ENCODE peak calls at places on chromosome 13, in ten cellular contexts. A is pancreas, Q is ovary, B is MM.1S, K is left lung, X is lung, G is cardiac muscle cell, H is A549, C is A673, Z is thoracic aorta. L is an unnamed sample. For H3K4me1, the result is how much of the 10 kb centered on the place peaks cover.

GRCh38 chr13:23378009-23378632 is 55.4 kb downstream of the SACS start:
- DNase-seq in G (no peak), C (peak), X (no peak), H (peak), A (no peak), Z (peak), B (peak), Q (no peak), K (no peak), L (no peak)

GRCh38 chr13:81017525-81018152 is 676.7 kb upstream of the SPRY2 start:
- DNase-seq in X (no peak), A (no peak), Q (no peak), B (peak), H (peak), K (no peak), Z (no peak), C (peak), G (peak), L (no peak)

GRCh38 chr13:114109646-114110045 is 22.8 kb downstream of the RASA3 start:
- DNase-seq in Q (no peak), X (no peak), K (peak), Z (no peak), A (peak), B (peak), H (no peak), C (no peak), G (no peak), L (peak)

GRCh38 chr13:42367836-42368235 is 95.9 kb downstream of the AKAP11 start:
- DNase-seq in H (no peak), A (no peak), B (no peak), G (no peak), X (no peak), C (no peak), Z (no peak), Q (no peak), K (no peak), L (no peak)

GRCh38 chr13:42275098-42275471 is 3.1 kb downstream of the AKAP11 start:
- DNase-seq in Z (no peak), Q (no peak), C (no peak), K (no peak), X (no peak), H (no peak), A (no peak), B (peak), G (no peak), L (no peak)

GRCh38 chr13:38496956-38497355 is 147.3 kb downstream of the UFM1 start:
- DNase-seq in G (no peak), H (no peak), C (no peak), X (no peak), K (no peak), Z (no peak), B (no peak), A (no peak), Q (no peak), L (no peak)

GRCh38 chr13:27125357-27126282 is 46.0 kb downstream of the USP12 start:
- DNase-seq in A (no peak), C (no peak), B (no peak), X (no peak), H (no peak), Z (no peak), K (no peak), Q (no peak), G (peak), L (no peak)

GRCh38 chr13:53238241-53238640 is 209.6 kb downstream of the OLFM4 start:
- DNase-seq in H (no peak), X (no peak), K (no peak), C (peak), B (no peak), Q (no peak), Z (no peak), G (peak), A (no peak), L (no peak)

GRCh38 chr13:99542788-99543406 is 41.6 kb downstream of the TM9SF2 start:
- DNase-seq in X (no peak), C (no peak), K (no peak), Z (no peak), G (no peak), B (no peak), Q (no peak), A (no peak), H (no peak), L (no peak)

GRCh38 chr13:22082437-22083100 is 411.7 kb downstream of the FGF9 start:
- DNase-seq in C (no peak), Q (no peak), X (no peak), H (no peak), G (no peak), B (no peak), Z (no peak), K (no peak), A (no peak), L (no peak)

GRCh38 chr13:95226932-95227718 is 74.1 kb downstream of the ABCC4 start:
- DNase-seq in A (no peak), B (peak), H (no peak), K (no peak), Z (no peak), X (no peak), Q (no peak), C (no peak), G (no peak), L (no peak)

GRCh38 chr13:84606616-84607015 is 724.3 kb upstream of the SLITRK1 start:
- DNase-seq in B (no peak), K (no peak), G (no peak), A (no peak), Z (no peak), C (no peak), H (no peak), X (no peak), Q (no peak), L (no peak)

GRCh38 chr13:51249767-51250741 is 27.9 kb downstream of the FAM124A start:
- DNase-seq in A (no peak), X (no peak), K (no peak), H (no peak), Z (no peak), B (no peak), C (no peak), Q (no peak), G (no peak), L (no peak)

GRCh38 chr13:76992548-76993001 is 694 bp downstream of the CLN5 start:
- DNase-seq in K (no peak), B (peak), A (peak), Z (no peak), Q (peak), X (no peak), H (peak), C (no peak), G (peak), L (no peak)

GRCh38 chr13:75803982-75804381 is 167.9 kb downstream of the LMO7 start:
- DNase-seq in C (no peak), A (no peak), B (no peak), H (no peak), X (no peak), Q (no peak), K (no peak), G (peak), Z (no peak), L (no peak)

GRCh38 chr13:51674276-51674675 is 90.0 kb downstream of the WDFY2 start:
- DNase-seq in X (peak), Q (no peak), C (no peak), Z (no peak), K (peak), A (peak), H (no peak), B (no peak), G (no peak), L (no peak)

GRCh38 chr13:97948041-97948440 is 5.4 kb upstream of the IPO5 start:
- DNase-seq in Z (no peak), C (no peak), G (no peak), B (no peak), K (no peak), A (no peak), Q (no peak), H (no peak), X (no peak), L (no peak)

GRCh38 chr13:97004886-97005285 is 10.6 kb upstream of the OXGR1 start:
- DNase-seq in A (no peak), Q (no peak), X (no peak), G (no peak), H (no peak), K (no peak), Z (no peak), B (no peak), C (no peak), L (no peak)

GRCh38 chr13:93304868-93305613 is 78.4 kb downstream of the GPC6 start:
- DNase-seq in X (no peak), Q (no peak), Z (no peak), G (no peak), K (no peak), C (no peak), B (no peak), A (no peak), H (no peak), L (no peak)

GRCh38 chr13:51034906-51035305 is 76.2 kb downstream of the C13orf42 start:
- DNase-seq in A (no peak), H (no peak), B (no peak), Z (no peak), K (no peak), G (no peak), C (no peak), X (no peak), Q (no peak), L (no peak)

GRCh38 chr13:76972430-76972829 is 19.5 kb upstream of the CLN5 start:
- DNase-seq in C (no peak), Z (no peak), Q (peak), X (no peak), K (no peak), A (no peak), H (no peak), B (no peak), G (peak), L (no peak)

GRCh38 chr13:84137292-84137691 is 255.0 kb upstream of the SLITRK1 start:
- DNase-seq in G (no peak), A (no peak), X (no peak), Q (no peak), H (no peak), K (no peak), C (no peak), B (peak), Z (no peak), L (no peak)

GRCh38 chr13:36806102-36806501 is 12.9 kb upstream of the RFXAP start:
- DNase-seq in H (no peak), Z (no peak), K (no peak), X (no peak), B (no peak), C (no peak), Q (no peak), G (no peak), A (no peak), L (no peak)

GRCh38 chr13:51981355-51981754 is 29.9 kb downstream of the ATP7B start:
- DNase-seq in H (no peak), B (no peak), G (peak), Q (no peak), X (no peak), A (no peak), Z (no peak), C (no peak), K (no peak), L (no peak)

GRCh38 chr13:33262069-33262487 is 23.5 kb downstream of the STARD13 start:
- DNase-seq in Z (no peak), H (no peak), Q (no peak), B (no peak), X (no peak), G (no peak), C (no peak), K (no peak), A (no peak), L (no peak)

GRCh38 chr13:43411741-43412140 is 375.0 kb downstream of the ENOX1 start:
- DNase-seq in X (no peak), K (no peak), Z (no peak), H (no peak), Q (peak), B (no peak), G (no peak), A (no peak), C (no peak), L (peak)

GRCh38 chr13:27868639-27869435 is 51.0 kb upstream of the PDX1 start:
- DNase-seq in A (no peak), Z (no peak), G (peak), X (no peak), Q (no peak), C (peak), B (peak), K (no peak), H (peak), L (no peak)

GRCh38 chr13:66329988-66330429 is 900.1 kb downstream of the PCDH9 start:
- DNase-seq in G (no peak), B (peak), Q (no peak), Z (no peak), C (peak), K (no peak), A (no peak), X (no peak), H (no peak), L (no peak)

GRCh38 chr13:50521191-50521590 is 322.3 kb downstream of the DLEU7 start:
- DNase-seq in K (no peak), Z (no peak), A (no peak), B (no peak), Q (no peak), C (no peak), G (no peak), X (no peak), H (no peak), L (no peak)

GRCh38 chr13:51874651-51875050 is 12.9 kb downstream of the CCDC70 start:
- DNase-seq in G (no peak), Z (no peak), B (no peak), H (no peak), Q (no peak), X (no peak), A (no peak), K (no peak), C (no peak), L (no peak)

GRCh38 chr13:27006519-27007161 is 165.0 kb downstream of the USP12 start:
- DNase-seq in G (peak), Z (no peak), K (peak), C (peak), H (no peak), Q (no peak), A (peak), B (no peak), X (peak), L (no peak)

GRCh38 chr13:84983321-84983720 is 815.9 kb downstream of the SLITRK6 start:
- DNase-seq in G (no peak), B (no peak), K (no peak), Z (no peak), H (no peak), Q (no peak), C (no peak), X (no peak), A (no peak), L (no peak)

GRCh38 chr13:34044041-34044440 is 226.1 kb downstream of the RFC3 start:
- DNase-seq in A (no peak), Q (no peak), C (no peak), X (no peak), K (no peak), Z (no peak), H (no peak), G (no peak), B (no peak), L (no peak)

GRCh38 chr13:99151516-99151915 is 49.1 kb upstream of the UBAC2 start:
- DNase-seq in X (no peak), Z (no peak), H (peak), K (no peak), C (no peak), G (no peak), A (no peak), B (peak), Q (no peak), L (no peak)

GRCh38 chr13:25943666-25944065 is 108.2 kb downstream of the SHISA2 start:
- DNase-seq in G (no peak), C (peak), B (no peak), A (no peak), K (no peak), Q (no peak), X (no peak), Z (no peak), H (no peak), L (no peak)

GRCh38 chr13:96984061-96984508 is 10.2 kb downstream of the OXGR1 start:
- DNase-seq in G (peak), Q (no peak), B (peak), K (no peak), A (peak), H (no peak), X (peak), C (peak), Z (no peak), L (no peak)

GRCh38 chr13:77235456-77236022 is 91.4 kb downstream of the MYCBP2 start:
- DNase-seq in B (no peak), G (no peak), Q (no peak), K (no peak), H (no peak), X (no peak), C (no peak), Z (no peak), A (no peak), L (no peak)

GRCh38 chr13:25375727-25376358 is 4.1 kb downstream of the ATP8A2 start:
- DNase-seq in Q (no peak), Z (no peak), C (peak), X (peak), H (peak), B (peak), K (no peak), G (peak), A (no peak), L (no peak)

GRCh38 chr13:87376081-87376480 is 295.1 kb upstream of the SLITRK5 start:
- DNase-seq in G (no peak), Z (no peak), K (no peak), B (no peak), H (no peak), Q (no peak), C (peak), A (no peak), X (no peak), L (no peak)

GRCh38 chr13:48730971-48731658 is 77.4 kb downstream of the CYSLTR2 start:
- DNase-seq in G (no peak), Q (no peak), H (no peak), X (no peak), B (no peak), C (peak), K (no peak), Z (no peak), A (no peak), L (no peak)

GRCh38 chr13:90493667-90494066 is 853.8 kb upstream of the MIR17HG start:
- DNase-seq in C (no peak), A (no peak), G (no peak), X (no peak), K (no peak), Z (no peak), Q (no peak), H (no peak), B (no peak), L (no peak)

GRCh38 chr13:90498816-90499215 is 848.7 kb upstream of the MIR17HG start:
- DNase-seq in G (no peak), C (no peak), X (no peak), B (no peak), K (no peak), A (no peak), Q (no peak), Z (no peak), H (no peak), L (no peak)

GRCh38 chr13:90498096-90498495 is 849.4 kb upstream of the MIR17HG start:
- DNase-seq in G (no peak), Z (no peak), B (no peak), K (no peak), X (no peak), H (no peak), A (no peak), C (no peak), Q (no peak), L (no peak)

DNA sequence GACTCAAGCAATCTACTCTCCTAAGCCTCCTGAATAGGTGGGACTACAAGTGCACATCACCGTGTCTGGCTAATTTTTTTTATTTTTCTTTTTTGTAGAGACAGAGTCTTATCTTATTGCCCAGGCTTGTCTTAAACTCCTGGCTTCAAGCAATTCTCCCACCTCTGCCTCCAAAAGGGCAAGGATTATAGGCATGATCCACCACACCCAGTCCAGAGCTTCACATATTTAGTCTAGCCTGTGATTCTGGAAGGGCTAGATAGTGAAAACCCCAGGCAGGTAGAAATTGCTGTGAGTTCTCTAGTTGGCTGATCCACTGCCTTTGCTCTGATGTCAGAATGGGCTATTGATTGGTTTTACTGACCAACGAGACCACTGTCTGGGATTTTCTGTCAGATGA is 854.6 kb upstream of the MIR17HG start:
- DNase-seq in K (no peak), Q (no peak), B (no peak), X (no peak), A (no peak), Z (no peak), G (no peak), C (no peak), H (no peak), L (no peak)
- H3K4me1 ChIP-seq in K (under half), Q (under half), B (under half), X (under half), A (under half), Z (under half), G (under half), C (under half), H (under half), L (under half)

GRCh38 chr13:110306960-110307696 is at the start of the genes COL4A1 and COL4A2:
- DNase-seq in Z (no peak), C (peak), B (no peak), G (peak), Q (peak), A (peak), X (peak), H (peak), K (no peak), L (peak)
- TF ChIP-seq CTCF in Z (no peak), C (no peak), B (no peak), G (no peak), Q (peak), A (no peak), X (no peak), H (peak), K (no peak), L (no peak)

DNA sequence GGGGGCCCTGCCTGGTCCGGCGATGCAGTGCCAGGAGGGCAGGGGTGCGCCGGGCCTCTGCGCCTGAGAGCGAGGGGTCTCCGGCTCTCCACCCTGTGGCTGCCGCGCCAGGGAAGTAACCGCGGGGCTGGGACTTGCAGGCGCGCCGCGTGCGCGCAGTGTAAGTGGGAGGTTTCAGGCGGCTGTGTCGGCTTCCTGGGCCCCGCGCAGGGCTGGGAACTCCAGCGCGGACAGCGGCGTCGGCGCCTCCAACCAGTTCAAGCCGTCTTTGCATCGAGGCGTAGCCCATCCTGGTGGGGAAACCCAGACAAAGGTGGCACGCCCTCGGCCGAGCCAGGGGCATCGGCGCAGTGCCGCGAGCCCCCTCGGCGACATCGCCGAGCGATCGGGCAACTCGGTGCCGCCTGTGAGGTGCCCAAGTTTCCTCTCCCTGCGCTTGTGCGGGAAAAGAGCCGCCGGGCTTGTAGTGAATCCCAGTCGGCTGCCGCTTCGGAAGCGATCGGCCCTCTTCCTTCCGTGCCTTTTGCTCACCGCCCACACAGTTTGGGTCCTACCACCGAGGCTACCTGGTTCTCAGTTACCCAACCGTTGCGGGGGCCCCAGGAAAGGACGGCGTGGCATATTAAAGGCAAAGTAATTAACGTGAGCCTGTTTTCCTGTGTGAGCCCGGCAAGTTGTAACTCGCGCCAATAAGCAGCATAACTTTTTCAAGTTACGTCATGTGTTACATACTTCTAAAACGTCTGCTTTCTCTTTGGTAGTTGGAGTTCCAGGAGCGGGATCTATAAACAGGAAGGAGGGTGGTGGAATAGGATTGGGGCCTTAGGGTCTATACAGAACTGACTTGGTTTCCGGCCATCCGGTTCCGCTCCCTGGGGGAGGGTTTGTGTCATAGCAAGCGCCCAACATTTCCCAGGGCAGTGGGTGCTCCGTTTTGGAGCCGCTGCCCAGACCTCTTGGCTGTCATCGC is 1.2 kb downstream of the LRCH1 start:
- DNase-seq in X (peak), G (peak), Z (peak), C (peak), K (peak), A (peak), B (peak), Q (peak), H (peak), L (peak)
- H3K27ac ChIP-seq in X (peak), G (peak), Z (peak), C (peak), K (peak), A (peak), B (peak), Q (peak), H (peak), L (peak)

GRCh38 chr13:59687028-59687427 is 476.7 kb downstream of the DIAPH3 start:
- DNase-seq in X (no peak), C (peak), G (no peak), Z (no peak), B (no peak), K (no peak), H (no peak), Q (no peak), A (no peak), L (no peak)

GRCh38 chr13:59679239-59679638 is 484.5 kb downstream of the DIAPH3 start:
- DNase-seq in A (no peak), Z (no peak), K (no peak), Q (no peak), G (no peak), X (no peak), H (no peak), C (peak), B (no peak), L (no peak)

GRCh38 chr13:59681630-59682311 is 482.0 kb downstream of the DIAPH3 start:
- DNase-seq in A (no peak), G (no peak), B (no peak), X (no peak), K (no peak), H (no peak), Z (no peak), Q (no peak), C (no peak), L (no peak)

GRCh38 chr13:59680429-59681024 is 483.2 kb downstream of the DIAPH3 start:
- DNase-seq in Z (no peak), B (peak), Q (no peak), G (peak), X (no peak), H (peak), C (peak), K (no peak), A (no peak), L (no peak)

GRCh38 chr13:59684105-59684504 is 479.6 kb downstream of the DIAPH3 start:
- DNase-seq in Q (no peak), C (no peak), K (no peak), B (no peak), A (no peak), X (no peak), Z (no peak), H (no peak), G (no peak), L (no peak)
- H3K4me1 ChIP-seq in Q (under half), C (half or more), K (under half), B (under half), A (under half), X (under half), Z (under half), H (under half), G (under half), L (under half)

GRCh38 chr13:20090349-20090748 is 70.5 kb downstream of the GJA3 start:
- DNase-seq in X (no peak), A (no peak), Z (no peak), K (no peak), B (no peak), G (no peak), Q (no peak), C (peak), H (peak), L (no peak)
- TF ChIP-seq CTCF in X (no peak), A (no peak), Z (no peak), K (no peak), B (no peak), G (peak), Q (no peak), C (peak), H (no peak), L (no peak)